ENCODE peak calls at places on chromosomes 7 and 10, in eight cellular contexts. A is mammary epithelial cell, T is transverse colon, I is Panc1, X is H1, M is Caco-2, N is HepG2, Y is BJ. R is an unnamed sample.

GRCh38 chr10:99329238-99329890 is at the start of gene CNNM1:
- DNase-seq in A (peak), T (no peak), I (no peak), X (peak), M (no peak), N (no peak), Y (no peak), R (peak)

GRCh38 chr10:46091080-46091833 is 45.2 kb upstream of the MSMB start:
- DNase-seq in A (no peak), T (no peak), I (no peak), X (no peak), M (no peak), N (no peak), Y (no peak), R (no peak)

GRCh38 chr10:29703276-29703675 is 68.5 kb upstream of the SVIL start:
- DNase-seq in A (no peak), T (no peak), I (no peak), X (no peak), M (no peak), N (no peak), Y (no peak), R (no peak)

GRCh38 chr10:47253651-47254375 is 46.2 kb upstream of the GDF10 start:
- DNase-seq in A (no peak), T (peak), I (no peak), X (peak), M (no peak), N (no peak), Y (no peak), R (no peak)

GRCh38 chr10:126702181-126702580 is 31.7 kb upstream of the C10orf90 start:
- DNase-seq in A (no peak), T (no peak), I (no peak), X (no peak), M (no peak), N (no peak), Y (no peak), R (no peak)

GRCh38 chr7:114851406-114852025 is 70.4 kb upstream of the MDFIC start:
- DNase-seq in A (no peak), T (no peak), I (no peak), X (no peak), M (no peak), N (no peak), Y (no peak), R (no peak)

GRCh38 chr7:55108401-55108800 is 89.6 kb downstream of the EGFR start:
- DNase-seq in A (no peak), T (no peak), I (no peak), X (no peak), M (no peak), N (no peak), Y (no peak), R (no peak)

GRCh38 chr10:76428541-76429330 is 997.3 kb downstream of the LRMDA start:
- DNase-seq in A (peak), T (no peak), I (no peak), X (no peak), M (no peak), N (no peak), Y (peak), R (no peak)

GRCh38 chr10:119343001-119343601 is 135.7 kb downstream of the GRK5 start:
- DNase-seq in A (no peak), T (no peak), I (no peak), X (no peak), M (no peak), N (no peak), Y (no peak), R (no peak)

GRCh38 chr7:5429857-5430611 is 6.4 kb upstream of the TNRC18 start:
- DNase-seq in A (peak), T (peak), I (no peak), X (no peak), M (peak), N (no peak), Y (no peak), R (peak)

GRCh38 chr10:76080991-76081390 is 649.6 kb downstream of the LRMDA start:
- DNase-seq in A (peak), T (no peak), I (no peak), X (no peak), M (no peak), N (no peak), Y (no peak), R (no peak)

GRCh38 chr7:37342665-37343471 is 105.8 kb downstream of the ELMO1 start:
- DNase-seq in A (peak), T (peak), I (no peak), X (no peak), M (no peak), N (no peak), Y (no peak), R (no peak)

GRCh38 chr10:120823251-120823650 is 27.9 kb upstream of the WDR11 start:
- DNase-seq in A (no peak), T (no peak), I (no peak), X (no peak), M (no peak), N (no peak), Y (no peak), R (no peak)

GRCh38 chr7:114527589-114527988 is 113.0 kb downstream of the FOXP2 start:
- DNase-seq in A (no peak), T (no peak), I (no peak), X (no peak), M (no peak), N (no peak), Y (no peak), R (no peak)

GRCh38 chr7:50660040-50660829 is 95.0 kb upstream of the DDC start:
- DNase-seq in A (no peak), T (peak), I (no peak), X (peak), M (no peak), N (no peak), Y (no peak), R (no peak)

GRCh38 chr7:134355925-134356324 is 39.2 kb upstream of the SLC35B4 start:
- DNase-seq in A (peak), T (no peak), I (no peak), X (no peak), M (no peak), N (peak), Y (no peak), R (peak)

GRCh38 chr10:131641231-131641630 is 259.6 kb upstream of the PPP2R2D start:
- DNase-seq in A (no peak), T (no peak), I (no peak), X (peak), M (peak), N (peak), Y (no peak), R (peak)

GRCh38 chr7:16465469-16466086 is at the start of gene SOSTDC1:
- DNase-seq in A (peak), T (peak), I (no peak), X (no peak), M (peak), N (no peak), Y (no peak), R (peak)

GRCh38 chr7:66281678-66282593 is 76.8 kb downstream of the TPST1 start:
- DNase-seq in A (peak), T (no peak), I (no peak), X (no peak), M (no peak), N (peak), Y (peak), R (no peak)

GRCh38 chr10:33201971-33202370 is 132.5 kb downstream of the NRP1 start:
- DNase-seq in A (no peak), T (no peak), I (no peak), X (no peak), M (no peak), N (no peak), Y (no peak), R (no peak)
- TF ChIP-seq CTCF in A (no peak), T (no peak), I (no peak), X (no peak), M (no peak), N (no peak), Y (no peak), R (no peak)

DNA sequence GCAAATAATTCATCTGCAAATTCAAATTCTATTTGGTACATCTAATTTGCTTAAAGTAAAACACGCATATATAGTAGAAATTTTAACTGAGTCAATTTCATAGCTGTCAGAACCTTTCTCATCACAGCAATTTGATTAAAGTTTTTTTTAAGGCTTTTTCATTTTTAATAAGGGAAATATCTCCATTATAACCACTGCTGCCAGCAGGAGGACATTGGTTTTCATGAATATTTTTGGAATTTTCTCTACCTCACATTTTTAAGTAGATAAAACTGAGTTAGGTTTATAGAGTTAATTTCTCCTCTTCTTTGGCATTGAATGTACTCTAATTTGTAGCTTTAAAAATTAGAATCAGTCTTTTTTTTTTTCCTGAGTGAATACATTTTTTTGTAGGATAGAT is 82.2 kb downstream of the ST7 start:
- DNase-seq in A (no peak), T (no peak), I (no peak), X (no peak), M (no peak), N (no peak), Y (no peak), R (no peak)
- TF ChIP-seq CTCF in A (no peak), T (no peak), I (no peak), X (no peak), M (no peak), N (no peak), Y (no peak), R (no peak)

GRCh38 chr10:52066383-52066782 is 247.7 kb upstream of the DKK1 start:
- DNase-seq in A (no peak), T (no peak), I (no peak), X (no peak), M (peak), N (no peak), Y (no peak), R (no peak)
- TF ChIP-seq CTCF in A (no peak), T (no peak), I (peak), X (peak), M (peak), N (no peak), Y (no peak), R (no peak)

GRCh38 chr10:35614312-35614711 is 9.2 kb downstream of the GJD4 start:
- DNase-seq in A (no peak), T (no peak), I (no peak), X (no peak), M (no peak), N (no peak), Y (no peak), R (no peak)

GRCh38 chr10:35611750-35612149 is 6.6 kb downstream of the GJD4 start:
- DNase-seq in A (no peak), T (no peak), I (no peak), X (no peak), M (no peak), N (peak), Y (no peak), R (no peak)

GRCh38 chr10:35612385-35613106 is 7.4 kb downstream of the GJD4 start:
- DNase-seq in A (no peak), T (no peak), I (no peak), X (no peak), M (peak), N (peak), Y (no peak), R (no peak)

GRCh38 chr10:35613107-35613440 is 7.9 kb downstream of the GJD4 start:
- DNase-seq in A (no peak), T (no peak), I (no peak), X (no peak), M (no peak), N (no peak), Y (no peak), R (no peak)

DNA sequence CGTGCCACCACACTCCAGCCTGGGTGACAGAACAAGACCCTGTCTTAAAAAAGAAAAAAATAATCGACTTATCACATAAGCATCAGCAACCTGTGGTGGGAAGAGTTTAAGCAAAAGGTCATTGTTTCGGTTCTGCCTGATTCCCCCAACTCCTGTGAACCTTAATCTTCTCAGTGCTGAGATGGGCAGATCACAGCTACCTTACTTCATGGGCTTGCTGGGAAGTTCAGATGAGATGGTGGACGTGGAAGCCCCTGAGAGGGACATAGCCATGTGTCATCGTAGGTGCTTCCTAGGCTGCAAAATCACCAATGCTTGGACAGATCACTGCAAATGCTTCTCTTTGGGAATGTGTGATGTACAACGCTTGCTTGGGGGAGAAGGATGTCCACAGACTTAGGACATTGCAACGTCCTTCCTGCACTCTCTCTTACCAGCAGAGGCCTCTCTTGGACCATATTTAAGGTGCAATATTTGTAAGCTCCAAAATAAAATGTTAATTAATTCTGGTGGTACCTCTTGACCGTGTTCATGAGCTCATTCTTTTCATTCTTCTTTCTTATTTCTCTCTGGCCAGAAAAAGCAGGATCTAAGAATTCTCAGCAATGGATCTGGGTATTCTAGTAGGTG is 8.6 kb downstream of the GJD4 start:
- DNase-seq in A (no peak), T (no peak), I (no peak), X (no peak), M (peak), N (peak), Y (no peak), R (no peak)
- TF ChIP-seq CTCF in A (peak), T (no peak), I (peak), X (no peak), M (peak), N (peak), Y (peak), R (peak)

GRCh38 chr10:1629326-1630036 is 107.8 kb downstream of the ADARB2 start:
- DNase-seq in A (no peak), T (no peak), I (no peak), X (no peak), M (no peak), N (no peak), Y (no peak), R (no peak)
- TF ChIP-seq CTCF in A (no peak), T (no peak), I (no peak), X (no peak), M (no peak), N (no peak), Y (no peak), R (no peak)

GRCh38 chr7:23710000-23710399 is at the start of gene STK31:
- DNase-seq in A (no peak), T (no peak), I (no peak), X (no peak), M (peak), N (no peak), Y (no peak), R (no peak)

GRCh38 chr7:23714579-23714978 is 4.6 kb downstream of the STK31 start:
- DNase-seq in A (no peak), T (no peak), I (no peak), X (no peak), M (no peak), N (no peak), Y (no peak), R (no peak)

GRCh38 chr7:23715099-23715498 is 5.1 kb downstream of the STK31 start:
- DNase-seq in A (no peak), T (no peak), I (no peak), X (no peak), M (no peak), N (no peak), Y (no peak), R (no peak)

GRCh38 chr7:23713285-23714235 is 3.5 kb downstream of the STK31 start:
- DNase-seq in A (peak), T (no peak), I (peak), X (no peak), M (no peak), N (peak), Y (peak), R (peak)

DNA sequence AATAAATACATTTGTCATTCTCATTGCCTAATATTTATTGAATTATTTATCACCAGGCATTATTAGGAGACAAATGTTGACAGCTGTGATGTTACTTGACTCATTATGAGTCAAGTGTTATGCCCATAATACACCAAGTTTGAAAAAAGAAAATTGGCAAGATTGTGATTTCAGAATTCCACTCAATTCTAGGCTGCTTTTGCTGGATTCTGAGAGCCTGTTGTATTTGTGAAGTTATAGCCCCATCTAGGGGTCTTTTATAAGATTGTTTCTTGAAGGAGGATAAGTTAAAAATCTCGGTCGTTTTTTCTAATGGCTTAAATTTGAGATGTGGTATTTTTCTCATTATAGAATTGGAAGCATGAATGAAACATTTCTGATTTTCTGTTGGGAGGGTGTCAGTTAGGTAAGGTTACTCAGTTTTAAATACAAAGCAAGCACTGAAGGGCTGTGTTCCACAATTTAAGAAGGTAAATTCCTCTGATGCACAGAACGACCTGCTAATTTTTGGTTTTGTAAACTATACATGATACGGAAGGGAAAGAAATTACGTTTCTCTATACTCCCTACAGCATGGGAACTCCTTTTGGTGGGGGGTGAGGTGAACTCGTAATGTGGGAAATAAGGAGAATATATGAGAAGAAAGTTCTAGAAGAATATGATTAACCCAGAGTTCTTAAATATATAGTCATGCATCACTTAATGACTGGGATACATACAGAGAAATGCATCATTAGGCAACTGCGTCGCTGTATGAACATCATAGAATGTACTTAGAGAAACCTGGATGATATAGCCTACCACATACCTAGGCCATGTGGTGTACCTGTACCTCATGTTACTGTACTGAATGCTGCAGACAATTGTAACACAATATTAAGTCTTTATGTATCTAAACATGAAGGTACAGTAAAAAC is 2.6 kb downstream of the STK31 start:
- DNase-seq in A (peak), T (no peak), I (peak), X (no peak), M (peak), N (peak), Y (no peak), R (no peak)
- TF ChIP-seq CTCF in A (peak), T (peak), I (peak), X (no peak), M (peak), N (peak), Y (peak), R (peak)

GRCh38 chr10:63537511-63537910 is 16.3 kb downstream of the REEP3 start:
- DNase-seq in A (no peak), T (no peak), I (no peak), X (no peak), M (no peak), N (no peak), Y (no peak), R (peak)

GRCh38 chr10:63539994-63540393 is 18.8 kb downstream of the REEP3 start:
- DNase-seq in A (no peak), T (no peak), I (no peak), X (no peak), M (no peak), N (no peak), Y (no peak), R (no peak)

GRCh38 chr10:63542835-63543575 is 21.8 kb downstream of the REEP3 start:
- DNase-seq in A (peak), T (no peak), I (no peak), X (no peak), M (no peak), N (no peak), Y (no peak), R (no peak)

GRCh38 chr10:63536678-63537077 is 15.5 kb downstream of the REEP3 start:
- DNase-seq in A (no peak), T (no peak), I (no peak), X (no peak), M (no peak), N (no peak), Y (no peak), R (no peak)

GRCh38 chr10:63539377-63539776 is 18.2 kb downstream of the REEP3 start:
- DNase-seq in A (no peak), T (no peak), I (no peak), X (no peak), M (no peak), N (no peak), Y (no peak), R (no peak)
- TF ChIP-seq CTCF in A (no peak), T (no peak), I (no peak), X (no peak), M (no peak), N (no peak), Y (no peak), R (no peak)

GRCh38 chr7:90595801-90596683 is at the start of gene CDK14:
- DNase-seq in A (peak), T (peak), I (no peak), X (peak), M (peak), N (peak), Y (no peak), R (peak)

GRCh38 chr7:90595341-90595800 is 750 bp upstream of the CDK14 start:
- DNase-seq in A (no peak), T (no peak), I (no peak), X (no peak), M (no peak), N (no peak), Y (no peak), R (no peak)

GRCh38 chr7:90597527-90597871 is 1.4 kb downstream of the CDK14 start:
- DNase-seq in A (no peak), T (no peak), I (no peak), X (no peak), M (no peak), N (no peak), Y (no peak), R (no peak)

GRCh38 chr7:90597879-90598278 is 1.8 kb downstream of the CDK14 start:
- DNase-seq in A (no peak), T (no peak), I (no peak), X (no peak), M (no peak), N (no peak), Y (no peak), R (no peak)

GRCh38 chr7:90596745-90597526 is 815 bp downstream of the CDK14 start:
- DNase-seq in A (peak), T (no peak), I (no peak), X (no peak), M (peak), N (no peak), Y (no peak), R (peak)
- TF ChIP-seq CTCF in A (no peak), T (no peak), I (no peak), X (no peak), M (no peak), N (no peak), Y (peak), R (no peak)

GRCh38 chr10:130254168-130255061 is 118.2 kb downstream of the GLRX3 start:
- DNase-seq in A (no peak), T (no peak), I (no peak), X (no peak), M (no peak), N (no peak), Y (no peak), R (no peak)
- TF ChIP-seq CTCF in A (no peak), T (no peak), I (peak), X (no peak), M (no peak), N (no peak), Y (no peak), R (no peak)

GRCh38 chr7:78543976-78544375 is 745.4 kb downstream of the PHTF2 start:
- DNase-seq in A (no peak), T (no peak), I (no peak), X (no peak), M (no peak), N (no peak), Y (no peak), R (no peak)
- TF ChIP-seq CTCF in A (no peak), T (no peak), I (no peak), X (no peak), M (no peak), N (no peak), Y (no peak), R (no peak)